ENCODE peak calls at places on chromosomes 11 and 22, in four cellular contexts. X is A549, H is HepG2, M is GM12878. C is an unnamed sample.

GRCh38 chr22:49204599-49205214 is 623.0 kb downstream of the BRD1 start:
- DNase-seq in X (no peak), H (no peak), M (no peak), C (no peak)

GRCh38 chr22:49760630-49761571 is 66.8 kb downstream of the BRD1 start:
- DNase-seq in X (no peak), H (no peak), M (peak; percentile 64), C (no peak)

GRCh38 chr11:78708388-78708787 is 133.7 kb upstream of the NARS2 start:
- DNase-seq in X (no peak), H (no peak), M (no peak), C (no peak)

GRCh38 chr11:65412271-65413076 is 10.1 kb upstream of the NEAT1 start:
- DNase-seq in X (no peak), H (no peak), M (no peak), C (no peak)

GRCh38 chr11:130866831-130867230 is 49.4 kb downstream of the SNX19 start:
- DNase-seq in X (no peak), H (no peak), M (no peak), C (no peak)

GRCh38 chr11:103396237-103396636 is 287.0 kb downstream of the DYNC2H1 start:
- DNase-seq in X (no peak), H (no peak), M (no peak), C (no peak)

GRCh38 chr22:50399751-50400331 is 56.7 kb downstream of the PPP6R2 start:
- DNase-seq in X (peak; percentile 35), H (peak; percentile 16), M (no peak), C (peak; percentile 71)

GRCh38 chr22:44205713-44206645 is 25.3 kb downstream of the PARVG start:
- DNase-seq in X (no peak), H (no peak), M (no peak), C (peak; percentile 11)

GRCh38 chr11:35714882-35715612 is 52.5 kb downstream of the TRIM44 start:
- DNase-seq in X (no peak), H (no peak), M (peak; percentile 77), C (no peak)

GRCh38 chr11:117096140-117096972 is 1.9 kb downstream of the SIK3 start:
- DNase-seq in X (no peak), H (peak; percentile 78), M (peak; percentile 77), C (peak; percentile 36)

GRCh38 chr11:134413334-134414035 is 1.4 kb upstream of the B3GAT1 start:
- DNase-seq in X (no peak), H (no peak), M (no peak), C (no peak)

GRCh38 chr11:18012314-18012905 is 437 bp downstream of the SERGEF start:
- DNase-seq in X (peak; percentile 18), H (peak; percentile 45), M (no peak), C (peak; percentile 57)

GRCh38 chr11:124788521-124788920 is 11.7 kb downstream of the MSANTD2 start:
- DNase-seq in X (no peak), H (no peak), M (no peak), C (no peak)

GRCh38 chr11:59142530-59143507 is at the start of gene FAM111A:
- DNase-seq in X (peak; percentile 81), H (peak; percentile 78), M (peak; percentile 69), C (peak; percentile 84)

GRCh38 chr11:9265211-9266131 is at the start of gene DENND5A:
- DNase-seq in X (peak; percentile 98), H (peak; percentile 80), M (no peak), C (peak; percentile 100)

GRCh38 chr11:46114961-46115360 is 6.3 kb downstream of the PHF21A start:
- DNase-seq in X (no peak), H (no peak), M (no peak), C (no peak)

GRCh38 chr22:17104336-17104935 is 16.7 kb downstream of the TMEM121B start:
- DNase-seq in X (no peak), H (no peak), M (no peak), C (no peak)

GRCh38 chr11:114340311-114341131 is 44.3 kb downstream of the NNMT start:
- DNase-seq in X (peak; percentile 16), H (peak; percentile 30), M (no peak), C (peak; percentile 39)

GRCh38 chr11:23236846-23237550 is 376.7 kb upstream of the CCDC179 start:
- DNase-seq in X (no peak), H (no peak), M (no peak), C (no peak)
- TF ChIP-seq REST in X (no peak), H (no peak), M (no peak), C (no peak)

GRCh38 chr11:76761959-76762358 is 21.2 kb upstream of the TSKU start:
- DNase-seq in X (no peak), H (no peak), M (no peak), C (no peak)

GRCh38 chr11:76756341-76756771 is 26.8 kb upstream of the TSKU start:
- DNase-seq in X (no peak), H (no peak), M (no peak), C (peak; percentile 44)

GRCh38 chr11:76759092-76759491 is 24.1 kb upstream of the TSKU start:
- DNase-seq in X (no peak), H (no peak), M (no peak), C (no peak)

GRCh38 chr11:76762867-76763572 is 20.1 kb upstream of the TSKU start:
- DNase-seq in X (no peak), H (no peak), M (no peak), C (no peak)

GRCh38 chr11:76759517-76759916 is 23.6 kb upstream of the TSKU start:
- DNase-seq in X (no peak), H (no peak), M (no peak), C (no peak)
- TF ChIP-seq PBX3 in X (no peak), H (no peak), M (no peak), C (no peak)

GRCh38 chr11:62678770-62679696 is at the start of gene UBXN1:
- DNase-seq in X (peak; percentile 92), H (peak; percentile 79), M (no peak), C (peak; percentile 93)
- TF ChIP-seq REST in X (no peak), H (no peak), M (no peak), C (peak; percentile 70)

DNA sequence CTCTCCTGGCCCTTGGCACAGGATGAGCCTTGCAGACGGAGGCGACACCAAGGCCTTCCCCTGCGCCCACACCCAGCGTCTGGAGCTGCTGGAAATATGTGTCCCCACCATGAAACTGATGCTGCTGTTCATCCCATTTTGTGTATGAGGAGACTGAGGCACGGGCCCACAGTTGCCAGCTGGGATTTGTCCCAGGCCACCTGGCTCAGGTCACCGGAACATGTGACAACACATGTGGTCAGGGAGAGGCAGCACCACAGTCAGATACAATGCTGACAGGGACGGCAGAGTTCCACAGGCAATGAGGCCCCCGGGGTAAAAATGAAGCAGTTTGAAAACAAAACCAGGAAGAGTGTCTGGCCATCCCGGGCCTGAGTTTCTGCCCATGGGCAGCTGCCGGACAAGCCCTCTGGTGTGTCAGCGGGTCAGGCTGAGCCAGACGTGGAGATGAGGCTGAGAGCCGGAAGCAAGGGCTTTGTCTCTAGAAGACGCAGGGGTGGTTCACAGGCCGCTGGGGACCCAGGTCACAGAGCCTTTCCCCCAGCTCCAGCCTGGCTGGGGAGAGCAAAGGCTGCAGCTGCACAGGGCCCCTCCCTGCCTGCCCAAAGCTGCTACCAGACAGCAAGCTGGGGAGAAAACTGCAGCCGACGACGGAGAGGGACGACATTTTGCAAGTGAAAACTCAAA is 80.7 kb downstream of the CDKN1C start:
- DNase-seq in X (no peak), H (no peak), M (no peak), C (no peak)
- TF ChIP-seq PBX3 in X (no peak), H (no peak), M (no peak), C (no peak)

DNA sequence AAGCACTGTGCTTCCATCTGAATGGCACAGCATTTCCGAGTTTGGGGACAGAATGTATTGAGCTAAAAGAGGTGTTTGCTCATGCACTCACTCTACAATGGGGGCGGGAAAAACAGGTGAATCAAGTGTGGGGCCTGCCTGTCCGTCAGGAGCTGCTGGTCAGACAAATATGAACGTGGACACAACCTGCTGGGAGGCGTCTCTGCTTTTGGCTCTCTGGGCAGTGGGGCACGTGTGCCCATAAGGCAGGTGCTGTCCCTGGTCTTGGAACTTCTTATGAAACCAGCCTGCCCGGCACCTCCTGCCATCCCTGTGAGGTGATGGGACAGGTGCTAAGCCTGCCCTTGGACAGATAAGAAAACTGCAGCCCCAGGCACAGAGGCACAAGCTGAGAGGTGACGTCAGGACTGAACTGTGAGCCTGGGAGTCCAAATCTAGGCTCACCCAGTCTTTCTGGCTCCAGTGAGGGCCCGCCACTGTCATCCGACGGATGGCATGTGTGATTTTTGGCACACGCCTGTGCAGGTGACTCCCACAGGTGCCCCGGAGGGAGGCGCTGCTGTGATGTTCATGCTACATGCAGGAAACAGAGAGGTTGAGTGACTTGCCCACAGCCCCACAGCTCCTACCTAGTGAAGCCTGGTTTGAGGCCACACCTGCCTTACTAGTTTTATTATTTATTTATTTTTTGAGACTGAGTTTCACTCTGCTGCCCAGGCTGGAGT is 51.6 kb downstream of the SMIM38 start:
- DNase-seq in X (no peak), H (no peak), M (no peak), C (no peak)
- TF ChIP-seq REST in X (no peak), H (no peak), M (no peak), C (no peak)

DNA sequence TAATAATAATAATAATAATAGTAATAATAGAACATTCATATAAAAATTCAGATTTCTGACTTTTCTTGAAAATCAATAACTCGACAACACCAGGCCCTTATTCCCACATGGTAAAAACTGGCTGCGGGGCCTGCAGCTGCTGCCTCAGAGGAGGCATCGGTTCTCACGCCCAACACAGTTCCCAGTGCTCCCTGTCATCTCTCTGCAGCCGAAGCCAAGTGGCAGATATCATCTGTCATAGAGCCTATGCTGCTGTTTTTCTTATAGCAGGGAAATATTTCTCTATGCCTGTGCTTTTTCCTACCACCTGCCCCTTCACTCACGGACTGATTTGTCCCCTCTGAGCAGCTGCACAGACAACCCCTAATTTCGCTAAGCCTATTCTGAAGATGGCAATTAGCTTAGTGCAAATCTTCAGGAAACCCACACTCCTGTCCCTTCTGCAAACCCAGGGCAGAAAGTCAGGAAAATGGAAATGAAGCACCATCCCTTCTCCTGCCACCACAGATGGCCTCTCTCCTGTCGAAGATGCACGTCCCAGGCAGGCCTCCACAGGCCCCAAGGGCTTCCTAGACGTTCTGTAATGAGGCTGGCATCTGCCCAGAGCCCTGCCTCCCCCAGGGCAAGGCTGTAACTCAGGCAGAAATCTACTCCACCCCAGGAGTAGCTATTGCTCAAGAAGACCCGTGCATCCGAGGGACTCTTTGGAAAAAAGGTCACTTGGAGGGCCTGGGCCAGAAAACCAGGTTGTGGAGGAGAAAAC is 66.6 kb downstream of the SYN3 start:
- DNase-seq in X (no peak), H (no peak), M (no peak), C (peak; percentile 49)
- TF ChIP-seq PBX3 in X (no peak), H (no peak), M (no peak), C (no peak)

GRCh38 chr11:63491614-63492372 is 826 bp upstream of the PLAAT5 start:
- DNase-seq in X (no peak), H (peak; percentile 92), M (no peak), C (no peak)

GRCh38 chr11:63492441-63492840 is 1.5 kb upstream of the PLAAT5 start:
- DNase-seq in X (no peak), H (no peak), M (no peak), C (no peak)

GRCh38 chr11:63493127-63493526 is 2.2 kb upstream of the PLAAT5 start:
- DNase-seq in X (no peak), H (no peak), M (no peak), C (no peak)

GRCh38 chr11:63491240-63491587 is 247 bp upstream of the PLAAT5 start:
- DNase-seq in X (no peak), H (no peak), M (no peak), C (no peak)

DNA sequence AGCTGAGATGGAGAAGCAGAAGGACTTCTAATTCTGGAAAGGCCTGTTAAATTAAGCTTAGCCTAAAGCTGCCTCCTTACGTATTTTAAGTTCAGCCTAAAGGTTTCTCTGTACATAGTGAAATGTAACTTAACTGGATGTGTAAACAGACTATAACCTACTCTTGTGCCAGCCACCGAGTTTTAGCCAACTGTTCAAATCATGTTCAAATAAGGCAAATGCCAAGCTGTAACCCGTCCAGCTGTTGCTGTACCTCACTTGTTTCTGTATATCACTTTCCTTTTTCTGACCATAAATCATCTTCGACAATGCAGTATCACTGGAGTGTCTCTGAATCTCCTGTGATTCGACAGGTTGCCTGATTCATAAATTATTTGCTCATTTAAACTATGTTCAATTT is 4.0 kb upstream of the PLAAT5 start:
- DNase-seq in X (no peak), H (no peak), M (no peak), C (no peak)
- TF ChIP-seq REST in X (no peak), H (no peak), M (no peak), C (no peak)